ENCODE peak calls at places on chromosomes 3 and 15, in six cellular contexts. F is activated CD8-positive, alpha-beta memory T cell treated with anti-CD3 and anti-CD28 coated beads for 1 hour; G is A172; A is NCI-H345; D is fibroblast of the aortic adventitia; I is EH. P is an unnamed sample.

GRCh38 chr15:77033417-77033728 is 37.5 kb downstream of the TSPAN3 start:
- DNase-seq in D (no peak), I (no peak), A (no peak), G (no peak), F (no peak), P (no peak)

GRCh38 chr3:178385280-178385952 is 150.8 kb upstream of the KCNMB2 start:
- DNase-seq in F (no peak), I (peak), D (peak), A (peak), G (peak), P (no peak)

GRCh38 chr15:74867562-74868458 is 5.4 kb downstream of the SCAMP2 start:
- DNase-seq in I (no peak), D (no peak), G (no peak), A (no peak), F (no peak), P (no peak)

GRCh38 chr15:95304116-95304873 is 1026.2 kb upstream of the NR2F2 start:
- DNase-seq in A (peak), G (no peak), I (peak), F (no peak), D (peak), P (peak)

GRCh38 chr3:131193671-131194291 is 167.1 kb downstream of the NEK11 start:
- DNase-seq in I (no peak), G (no peak), A (no peak), D (no peak), F (no peak), P (no peak)

GRCh38 chr15:65192016-65192415 is 6.9 kb upstream of the CLPX start:
- DNase-seq in G (peak), A (no peak), D (peak), I (peak), F (no peak), P (no peak)

GRCh38 chr3:59425942-59426341 is 376.1 kb upstream of the CFAP20DC start:
- DNase-seq in I (no peak), A (no peak), G (no peak), F (no peak), D (no peak), P (no peak)

GRCh38 chr15:80176443-80176842 is 23.6 kb downstream of the FAH start:
- DNase-seq in A (no peak), G (no peak), I (no peak), F (no peak), D (no peak), P (no peak)

GRCh38 chr3:47347217-47347801 is 33.5 kb upstream of the PTPN23 start:
- DNase-seq in G (peak), I (peak), D (peak), A (no peak), F (no peak), P (no peak)

GRCh38 chr3:47163990-47164848 is at the start of gene SETD2:
- DNase-seq in D (peak), G (peak), F (peak), A (peak), I (peak), P (peak)

GRCh38 chr3:56976666-56977560 is 83.6 kb upstream of the SPATA12 start:
- DNase-seq in I (peak), A (peak), F (no peak), G (no peak), D (peak), P (no peak)

GRCh38 chr15:73786518-73786917 is 33.4 kb upstream of the INSYN1 start:
- DNase-seq in D (no peak), F (no peak), A (no peak), G (no peak), I (no peak), P (no peak)

GRCh38 chr3:34206996-34207395 is 408.6 kb downstream of the PDCD6IP start:
- DNase-seq in I (peak), G (peak), D (peak), F (no peak), A (no peak), P (no peak)

GRCh38 chr3:51968883-51969674 is 1.8 kb upstream of the PCBP4 start:
- DNase-seq in I (no peak), A (no peak), F (no peak), G (no peak), D (no peak), P (no peak)

GRCh38 chr3:194596906-194597305 is 36.3 kb downstream of the TMEM44 start:
- DNase-seq in G (no peak), A (no peak), D (no peak), F (no peak), I (no peak), P (no peak)

GRCh38 chr3:119660474-119661150 is at the start of gene POPDC2:
- DNase-seq in I (peak), D (peak), A (no peak), G (no peak), F (no peak), P (peak)

GRCh38 chr15:60584355-60585023 is 105.5 kb upstream of the ICE2 start:
- DNase-seq in G (no peak), A (no peak), I (no peak), F (no peak), D (no peak), P (no peak)

GRCh38 chr3:158420654-158421396 is 150.2 kb upstream of the MLF1 start:
- DNase-seq in G (peak), D (peak), F (no peak), A (no peak), I (peak), P (no peak)

GRCh38 chr15:26323564-26323963 is 449.3 kb downstream of the GABRB3 start:
- DNase-seq in I (no peak), G (no peak), D (no peak), F (no peak), A (no peak), P (no peak)

GRCh38 chr15:72402726-72403125 is 4.6 kb downstream of the TMEM202 start:
- DNase-seq in D (no peak), A (no peak), I (no peak), G (no peak), F (no peak), P (no peak)

P was measured in left cardiac atrium.